ENCODE peak calls at places on chromosome 17, in six cellular contexts. Y is kidney epithelial cell, Q is foreskin fibroblast, M is mucosa of descending colon, N is fibroblast of lung, K is Peyer's patch. E is an unnamed sample.

GRCh38 chr17:67491009-67491677 is 114.1 kb downstream of the PITPNC1 start:
- DNase-seq in K (peak), Y (peak), M (peak), Q (peak), N (peak), E (peak)

GRCh38 chr17:48625502-48626201 is 506 bp downstream of the HOXB9 start:
- DNase-seq in Y (no peak), Q (no peak), M (peak), N (no peak), K (peak), E (no peak)

GRCh38 chr17:78933959-78934568 is 8.9 kb upstream of the TIMP2 start:
- DNase-seq in K (peak), Y (peak), N (peak), M (peak), Q (peak), E (peak)

GRCh38 chr17:76497979-76498885 is 3.0 kb downstream of the RHBDF2 start:
- DNase-seq in N (peak), Y (peak), M (peak), Q (peak), K (peak), E (no peak)

GRCh38 chr17:31787857-31788570 is 71.0 kb downstream of the COPRS start:
- DNase-seq in Q (peak), Y (peak), N (peak), K (no peak), M (no peak), E (peak)

GRCh38 chr17:68053237-68054030 is 17.9 kb downstream of the KPNA2 start:
- DNase-seq in N (peak), Y (no peak), Q (peak), K (peak), M (no peak), E (no peak)

GRCh38 chr17:28906276-28907051 is 3.6 kb upstream of the DHRS13 start:
- DNase-seq in M (no peak), K (no peak), Y (no peak), Q (no peak), N (no peak), E (no peak)

GRCh38 chr17:77719806-77720205 is 238.7 kb upstream of the TNRC6C start:
- DNase-seq in K (no peak), Y (no peak), M (no peak), Q (no peak), N (no peak), E (no peak)

GRCh38 chr17:32621612-32622312 is 135.0 kb downstream of the CDK5R1 start:
- DNase-seq in M (no peak), Q (no peak), K (no peak), Y (no peak), N (peak), E (no peak)

GRCh38 chr17:45147102-45147580 is 1.1 kb upstream of the HEXIM1 start:
- DNase-seq in K (no peak), Y (no peak), Q (peak), M (peak), N (no peak), E (no peak)

GRCh38 chr17:62675260-62675659 is 47.8 kb downstream of the MRC2 start:
- DNase-seq in M (no peak), Y (no peak), N (peak), K (no peak), Q (no peak), E (no peak)

GRCh38 chr17:74368341-74369152 is 1.2 kb downstream of the GPR142 start:
- DNase-seq in Y (no peak), Q (peak), K (peak), M (no peak), N (peak), E (no peak)

GRCh38 chr17:75842963-75843576 is 1.1 kb downstream of the UNC13D start:
- DNase-seq in N (no peak), Y (no peak), M (no peak), Q (no peak), K (no peak), E (no peak)

GRCh38 chr17:17021194-17021863 is 20.9 kb upstream of the MPRIP start:
- DNase-seq in Q (peak), M (peak), N (no peak), Y (no peak), K (peak), E (no peak)

GRCh38 chr17:75105269-75106080 is 4.3 kb upstream of the ARMC7 start:
- DNase-seq in K (peak), Y (no peak), Q (peak), M (no peak), N (no peak), E (no peak)

GRCh38 chr17:76353004-76353598 is 615 bp downstream of the PRPSAP1 start:
- DNase-seq in N (no peak), Q (no peak), K (no peak), M (peak), Y (no peak), E (no peak)

GRCh38 chr17:28938552-28938951 is 12.8 kb downstream of the PHF12 start:
- DNase-seq in Q (peak), K (no peak), Y (no peak), N (no peak), M (no peak), E (no peak)

DNA sequence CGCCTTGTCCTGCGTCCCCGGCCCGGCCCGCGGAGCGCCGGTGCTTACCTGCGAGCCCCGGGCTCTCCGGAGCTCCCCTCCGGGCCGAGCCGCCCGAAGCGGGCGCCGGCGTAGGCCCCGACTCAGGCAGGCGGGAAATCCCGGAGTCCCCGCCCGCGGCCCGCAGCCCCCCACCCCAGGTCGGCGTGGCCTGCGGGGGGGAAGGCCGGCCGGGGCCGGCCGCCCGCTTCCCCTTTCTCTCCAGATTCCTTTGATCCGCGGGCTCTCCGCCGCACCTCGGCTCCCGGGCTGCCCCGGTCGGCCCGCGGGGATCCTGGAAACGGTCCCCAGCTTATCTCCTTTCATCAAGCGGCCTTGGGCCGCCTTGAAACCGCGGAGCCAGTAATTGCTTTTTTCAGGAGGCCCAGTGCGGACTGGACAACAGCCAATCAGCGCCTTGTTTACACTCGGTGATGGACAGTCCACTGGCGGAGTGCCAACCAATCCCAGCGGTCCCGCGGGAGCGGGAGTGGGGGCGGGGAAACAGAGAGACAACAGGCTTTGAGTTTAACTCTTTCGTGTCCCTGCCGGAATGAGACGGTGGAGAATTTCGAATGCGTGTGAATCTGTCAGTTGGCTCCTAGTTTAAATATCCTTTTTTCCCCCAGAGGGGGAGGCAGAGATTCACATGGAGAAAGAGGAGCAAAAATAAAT is 1.4 kb upstream of the BAHCC1 start:
- DNase-seq in Q (peak), Y (peak), N (peak), K (peak), M (peak), E (peak)
- TF ChIP-seq CTCF in Q (no peak), Y (no peak), N (peak), K (peak), M (no peak), E (no peak)

DNA sequence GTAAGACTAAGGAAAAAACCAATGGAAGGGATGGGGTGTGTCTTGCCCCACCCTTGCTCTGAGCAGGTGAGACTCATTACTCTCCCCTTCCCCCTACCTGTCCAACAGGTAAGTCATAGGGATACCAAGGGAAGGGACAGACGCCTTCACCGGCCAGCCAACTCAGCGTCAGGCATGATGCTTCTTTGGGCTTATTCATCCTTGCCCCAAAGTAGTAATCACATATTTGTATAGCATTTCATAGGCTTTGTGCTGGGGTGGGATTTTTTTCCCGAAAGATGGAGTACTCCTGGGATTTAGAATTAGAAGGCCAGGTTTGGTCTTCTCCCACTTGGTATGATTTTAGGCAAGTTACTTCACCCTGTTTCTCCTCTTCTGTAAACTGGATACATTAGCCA is 509 bp upstream of the JUP start:
- DNase-seq in Y (no peak), Q (no peak), N (no peak), K (no peak), M (no peak), E (no peak)
- H3K4me3 ChIP-seq in Y (no peak), Q (no peak), N (no peak), K (no peak), M (peak), E (no peak)

GRCh38 chr17:69435986-69436696 is 21.6 kb downstream of the MAP2K6 start:
- DNase-seq in K (no peak), N (no peak), M (no peak), Q (no peak), Y (no peak), E (no peak)
- TF ChIP-seq CTCF in K (no peak), N (no peak), M (no peak), Q (no peak), Y (no peak), E (no peak)

GRCh38 chr17:3755335-3756030 is 31.8 kb downstream of the HASPIN start:
- DNase-seq in Y (no peak), N (no peak), K (no peak), M (no peak), Q (no peak), E (no peak)
- H3K4me3 ChIP-seq in Y (peak), N (no peak), K (peak), M (no peak), Q (no peak), E (peak)

GRCh38 chr17:55549140-55549539 is 37.9 kb upstream of the SMIM36 start:
- DNase-seq in Q (peak), K (no peak), Y (no peak), M (no peak), N (no peak), E (no peak)
- TF ChIP-seq CTCF in Q (peak), K (no peak), Y (no peak), M (no peak), N (peak), E (peak)

DNA sequence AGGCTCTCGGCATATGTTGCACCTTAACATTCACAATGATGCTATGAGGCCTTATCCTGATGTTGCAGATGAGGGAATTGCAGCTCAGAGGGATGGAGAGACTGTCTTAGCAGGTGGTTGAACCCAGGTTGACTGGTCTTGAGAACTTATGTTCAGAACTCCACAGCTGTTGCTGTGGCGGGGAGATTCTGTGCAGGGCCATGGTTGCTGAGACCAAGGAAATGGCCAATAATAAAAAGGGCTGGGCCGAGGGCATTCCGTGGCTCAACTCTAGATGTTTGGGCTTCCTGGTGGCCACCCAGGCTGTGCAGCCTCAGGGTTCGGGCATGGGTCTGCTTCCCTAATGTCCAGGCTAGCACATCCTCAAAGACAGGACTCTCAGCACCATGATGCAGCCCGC is 5.9 kb downstream of the KSR1 start:
- DNase-seq in N (no peak), Y (no peak), M (no peak), K (no peak), Q (no peak), E (no peak)
- H3K4me3 ChIP-seq in N (no peak), Y (no peak), M (no peak), K (no peak), Q (no peak), E (no peak)

GRCh38 chr17:38729886-38730525 is at the start of gene CISD3:
- DNase-seq in K (peak), N (peak), Y (no peak), M (peak), Q (peak), E (no peak)
- TF ChIP-seq CTCF in K (peak), N (no peak), Y (no peak), M (peak), Q (peak), E (peak)

GRCh38 chr17:27349540-27350021 is 55.7 kb downstream of the WSB1 start:
- DNase-seq in M (peak), N (no peak), Y (no peak), Q (peak), K (no peak), E (no peak)
- H3K4me3 ChIP-seq in M (no peak), N (no peak), Y (peak), Q (no peak), K (peak), E (peak)

DNA sequence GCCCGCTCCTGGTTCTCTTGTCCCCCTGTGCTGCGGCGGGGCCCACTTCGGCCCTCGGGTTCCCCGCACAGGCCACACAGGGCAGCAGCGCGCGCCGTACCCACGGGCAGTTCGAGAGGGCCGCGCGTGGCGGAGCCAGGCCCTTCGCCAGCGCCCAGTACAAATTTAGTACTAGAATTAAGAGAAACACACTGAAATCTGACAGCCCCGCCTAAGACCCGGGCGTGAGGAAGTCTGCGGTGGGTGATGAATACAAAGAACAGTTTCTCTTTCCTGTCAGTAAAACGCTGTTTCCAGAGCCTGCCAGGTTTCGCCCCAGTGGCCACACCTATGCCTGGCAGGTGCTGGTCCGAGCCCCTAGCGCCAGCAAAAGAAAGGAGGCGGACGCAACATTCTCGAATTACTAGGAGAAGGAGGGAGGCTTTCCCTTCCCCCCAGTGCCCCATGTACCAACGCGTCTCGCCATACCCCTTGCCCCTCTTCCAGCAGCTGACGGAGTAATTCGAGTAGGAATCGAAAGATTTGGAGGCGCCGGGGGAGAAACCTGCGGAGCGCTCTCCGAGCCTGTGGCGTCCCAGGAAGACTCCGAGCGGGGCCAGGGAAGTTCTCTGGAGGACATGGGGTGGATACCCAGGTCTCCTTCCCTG is 591 bp upstream of the SLFN5 start:
- DNase-seq in Y (no peak), Q (peak), K (peak), N (no peak), M (peak), E (no peak)
- TF ChIP-seq CTCF in Y (peak), Q (peak), K (peak), N (no peak), M (peak), E (peak)

E was measured in retinal pigment epithelial cell.